ENCODE peak calls at places on chromosomes 13 and 19, in nine cellular contexts. P is esophagus squamous epithelium, W is body of pancreas, I is heart left ventricle, U is uterus, K is adrenal gland, T is ovary, N is breast epithelium, D is NB4. E is an unnamed sample.

GRCh38 chr19:10718205-10719196 is 622 bp downstream of the DNM2 start:
- DNase-seq in P (no peak), W (peak; percentile 47), I (peak; percentile 80), U (peak; percentile 30), K (peak; percentile 51), T (peak; percentile 29), N (no peak), D (peak; percentile 87), E (no peak)

GRCh38 chr13:49749852-49750251 is 42.6 kb downstream of the KPNA3 start:
- DNase-seq in P (no peak), W (no peak), I (no peak), U (no peak), K (no peak), T (no peak), N (no peak), D (no peak), E (no peak)

GRCh38 chr13:70117506-70117905 is 9.3 kb upstream of the KLHL1 start:
- DNase-seq in P (no peak), W (no peak), I (no peak), U (no peak), K (no peak), T (no peak), N (no peak), D (no peak), E (no peak)

GRCh38 chr13:59493436-59493965 is 670.2 kb downstream of the DIAPH3 start:
- DNase-seq in P (no peak), W (no peak), I (no peak), U (no peak), K (no peak), T (no peak), N (no peak), D (no peak), E (no peak)

GRCh38 chr13:73061478-73062275 is 2.9 kb downstream of the KLF5 start:
- DNase-seq in P (no peak), W (no peak), I (no peak), U (no peak), K (no peak), T (no peak), N (no peak), D (peak; percentile 21), E (no peak)

GRCh38 chr19:5086725-5087439 is 118.0 kb downstream of the KDM4B start:
- DNase-seq in P (no peak), W (no peak), I (no peak), U (no peak), K (no peak), T (no peak), N (no peak), D (no peak), E (no peak)

GRCh38 chr13:113962386-113962785 is 11.5 kb downstream of the C13orf46 start:
- DNase-seq in P (no peak), W (no peak), I (no peak), U (no peak), K (no peak), T (no peak), N (no peak), D (no peak), E (no peak)

GRCh38 chr13:95256086-95256485 is 45.2 kb downstream of the ABCC4 start:
- DNase-seq in P (no peak), W (no peak), I (no peak), U (no peak), K (no peak), T (no peak), N (no peak), D (no peak), E (no peak)

GRCh38 chr19:35644987-35645679 is 3.0 kb upstream of the COX6B1 start:
- DNase-seq in P (no peak), W (peak; percentile 86), I (peak; percentile 92), U (peak; percentile 92), K (peak; percentile 71), T (peak; percentile 94), N (peak; percentile 58), D (peak; percentile 80), E (peak; percentile 97)

GRCh38 chr19:39142655-39143054 is 17.1 kb downstream of the PAK4 start:
- DNase-seq in P (no peak), W (no peak), I (no peak), U (no peak), K (no peak), T (no peak), N (no peak), D (peak; percentile 42), E (no peak)

GRCh38 chr19:21233691-21234090 is 91.9 kb downstream of the ZNF431 start:
- DNase-seq in P (no peak), W (no peak), I (no peak), U (no peak), K (no peak), T (no peak), N (no peak), D (no peak), E (no peak)

GRCh38 chr13:47117268-47117667 is 220.4 kb upstream of the HTR2A start:
- DNase-seq in P (no peak), W (no peak), I (no peak), U (no peak), K (no peak), T (no peak), N (no peak), D (no peak), E (no peak)

GRCh38 chr13:20547479-20547908 is 19.5 kb upstream of the IFT88 start:
- DNase-seq in P (no peak), W (no peak), I (no peak), U (no peak), K (no peak), T (no peak), N (no peak), D (no peak), E (no peak)

GRCh38 chr13:48334534-48335127 is 31.1 kb downstream of the RB1 start:
- DNase-seq in P (no peak), W (no peak), I (no peak), U (no peak), K (no peak), T (no peak), N (no peak), D (peak; percentile 62), E (no peak)

GRCh38 chr19:35484637-35485036 is 5.6 kb downstream of the KRTDAP start:
- DNase-seq in P (no peak), W (no peak), I (no peak), U (no peak), K (no peak), T (no peak), N (no peak), D (peak; percentile 36), E (no peak)

GRCh38 chr13:50990540-50991506 is 81.2 kb downstream of the RNASEH2B start:
- DNase-seq in P (no peak), W (peak; percentile 23), I (no peak), U (peak; percentile 80), K (no peak), T (peak; percentile 57), N (no peak), D (no peak), E (no peak)

GRCh38 chr13:28451482-28452217 is 43.3 kb downstream of the FLT1 start:
- DNase-seq in P (no peak), W (no peak), I (no peak), U (no peak), K (no peak), T (no peak), N (no peak), D (no peak), E (no peak)

GRCh38 chr19:5665781-5666513 is 14.4 kb downstream of the MICOS13 start:
- DNase-seq in P (no peak), W (no peak), I (no peak), U (no peak), K (peak; percentile 77), T (no peak), N (no peak), D (no peak), E (no peak)

GRCh38 chr13:114198556-114198955 is 19.5 kb downstream of the CFAP97D2 start:
- DNase-seq in P (no peak), W (no peak), I (no peak), U (no peak), K (no peak), T (no peak), N (no peak), D (no peak), E (no peak)

GRCh38 chr19:33300016-33300981 is 2.0 kb downstream of the CEBPA start:
- DNase-seq in P (no peak), W (no peak), I (peak; percentile 60), U (no peak), K (no peak), T (peak; percentile 37), N (no peak), D (peak; percentile 43), E (no peak)
- TF ChIP-seq POLR2A in P (no peak), W (no peak), I (no peak), U (no peak), K (no peak), T (no peak), N (no peak), D (no peak), E (no peak)

GRCh38 chr19:41310031-41310831 is at the start of gene CCDC97:
- DNase-seq in P (no peak), W (peak; percentile 87), I (peak; percentile 95), U (peak; percentile 89), K (peak; percentile 88), T (peak; percentile 87), N (peak; percentile 71), D (peak; percentile 81), E (peak; percentile 97)
- TF ChIP-seq POLR2A in P (no peak), W (peak; percentile 74), I (no peak), U (peak; percentile 70), K (peak; percentile 59), T (peak; percentile 59), N (peak; percentile 47), D (peak; percentile 36), E (no peak)

GRCh38 chr13:112606125-112607001 is 18.4 kb upstream of the TUBGCP3 start:
- DNase-seq in P (peak; percentile 31), W (peak; percentile 93), I (peak; percentile 97), U (peak; percentile 95), K (peak; percentile 90), T (peak; percentile 93), N (peak; percentile 73), D (peak; percentile 90), E (peak; percentile 98)
- TF ChIP-seq POLR2A in P (no peak), W (peak; percentile 53), I (no peak), U (peak; percentile 31), K (no peak), T (no peak), N (no peak), D (no peak), E (no peak)

GRCh38 chr19:18254546-18255500 is 19.4 kb downstream of the IQCN start:
- DNase-seq in P (no peak), W (peak; percentile 45), I (no peak), U (no peak), K (no peak), T (no peak), N (no peak), D (no peak), E (no peak)
- TF ChIP-seq POLR2A in P (no peak), W (no peak), I (no peak), U (no peak), K (no peak), T (no peak), N (no peak), D (no peak), E (no peak)

DNA sequence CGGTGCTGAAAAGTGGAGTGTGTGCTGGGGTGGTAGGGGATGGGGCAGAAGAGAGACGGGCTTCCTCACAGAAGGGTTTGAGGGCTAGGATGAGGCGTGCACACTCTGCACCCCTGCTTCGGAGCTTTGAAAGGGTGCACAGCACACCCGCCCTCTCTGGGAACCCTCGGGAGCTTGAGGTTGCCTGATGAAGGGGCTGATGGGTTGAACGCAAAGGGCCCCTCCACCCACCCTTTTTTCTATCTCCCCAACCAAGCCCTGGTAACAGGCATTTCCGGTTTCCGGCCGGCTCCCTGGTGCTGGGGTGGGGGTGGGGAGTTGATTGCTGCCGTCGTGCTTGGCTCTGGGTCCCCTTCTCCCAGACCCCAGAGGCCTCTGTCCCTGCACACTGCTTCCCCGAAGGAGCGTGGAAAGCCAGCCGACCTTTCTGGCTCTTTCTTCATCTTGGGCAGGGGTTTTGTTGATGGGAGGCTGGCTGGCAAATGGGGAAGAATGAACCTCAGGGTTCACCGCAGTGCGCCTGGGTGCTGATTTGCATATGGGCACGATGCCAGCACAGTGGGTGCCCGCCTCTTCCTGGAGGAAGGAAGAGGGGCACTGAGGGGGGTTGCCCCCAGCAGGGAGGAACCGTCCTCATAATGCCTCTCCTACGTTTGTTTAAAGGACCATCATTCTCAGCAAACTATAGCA is 29.0 kb downstream of the VAV1 start:
- DNase-seq in P (peak; percentile 29), W (peak; percentile 75), I (peak; percentile 87), U (peak; percentile 29), K (peak; percentile 65), T (peak; percentile 17), N (peak; percentile 21), D (peak; percentile 93), E (peak; percentile 28)
- TF ChIP-seq POLR2A in P (no peak), W (peak; percentile 25), I (no peak), U (no peak), K (no peak), T (no peak), N (no peak), D (peak; percentile 20), E (no peak)

E was measured in lower leg skin.